ENCODE peak calls at places on chromosomes 12 and 14, in four cellular contexts. W, P, I and Z are unnamed samples. For H3K4me1, the result is how much of the 10 kb centered on the place peaks cover.

GRCh38 chr14:47259796-47260195 is 415.6 kb downstream of the MDGA2 start:
- DNase-seq in I (no peak), W (no peak), P (no peak), Z (no peak)

GRCh38 chr12:48981757-48982157 is 3.6 kb downstream of the WNT1 start:
- DNase-seq in I (no peak), P (no peak), W (no peak), Z (no peak)

GRCh38 chr14:74085047-74085637 is 386 bp downstream of the LIN52 start:
- DNase-seq in P (no peak), W (peak), I (peak), Z (no peak)

GRCh38 chr14:55399912-55400311 is 11.7 kb downstream of the ATG14 start:
- DNase-seq in P (no peak), I (peak), W (no peak), Z (no peak)

GRCh38 chr14:49893309-49894213 is 679 bp downstream of the ARF6 start:
- DNase-seq in I (no peak), W (peak), P (peak), Z (peak)

GRCh38 chr12:57613427-57614109 is 2.3 kb downstream of the ARHGEF25 start:
- DNase-seq in P (peak), I (no peak), W (no peak), Z (peak)

GRCh38 chr14:55814873-55815272 is 234.9 kb downstream of the KTN1 start:
- DNase-seq in W (no peak), I (peak), P (no peak), Z (no peak)

GRCh38 chr14:104395276-104395675 is 184.3 kb upstream of the C14orf180 start:
- DNase-seq in W (no peak), I (no peak), P (peak), Z (no peak)

GRCh38 chr12:76259660-76260389 is 88.4 kb downstream of the BBS10 start:
- DNase-seq in P (no peak), I (peak), W (no peak), Z (no peak)

GRCh38 chr12:113368331-113368730 is 9.9 kb downstream of the PLBD2 start:
- DNase-seq in I (no peak), W (no peak), P (no peak), Z (no peak)

GRCh38 chr14:69625299-69626131 is 14.1 kb downstream of the SUSD6 start:
- DNase-seq in P (peak), I (peak), W (no peak), Z (peak)

GRCh38 chr14:65151329-65152010 is 49.2 kb upstream of the MAX start:
- DNase-seq in P (no peak), I (no peak), W (no peak), Z (no peak)

GRCh38 chr12:21891763-21892217 is 49.4 kb downstream of the ABCC9 start:
- DNase-seq in W (no peak), P (peak), I (no peak), Z (peak)

GRCh38 chr14:96481731-96482314 is 20.4 kb upstream of the PAPOLA start:
- DNase-seq in P (no peak), I (no peak), W (no peak), Z (no peak)

GRCh38 chr12:105843989-105844768 is 294.6 kb downstream of the NUAK1 start:
- DNase-seq in P (peak), I (peak), W (no peak), Z (no peak)

GRCh38 chr14:51653096-51653814 is 1.5 kb downstream of the FRMD6 start:
- DNase-seq in W (peak), P (no peak), I (peak), Z (no peak)

GRCh38 chr14:100192672-100193416 is 33.4 kb upstream of the DEGS2 start:
- DNase-seq in W (peak), P (peak), I (peak), Z (peak)

GRCh38 chr12:57240926-57241555 is 9.9 kb downstream of the STAC3 start:
- DNase-seq in I (no peak), P (peak), W (no peak), Z (no peak)

GRCh38 chr14:104431351-104431928 is 148.1 kb upstream of the C14orf180 start:
- DNase-seq in P (peak), I (no peak), W (no peak), Z (no peak)

GRCh38 chr12:53454710-53455109 is 2.8 kb downstream of the PCBP2 start:
- DNase-seq in P (no peak), I (no peak), W (no peak), Z (no peak)

GRCh38 chr12:103336940-103337339 is 158.8 kb downstream of the C12orf42 start:
- DNase-seq in W (no peak), I (no peak), P (no peak), Z (no peak)

GRCh38 chr12:128986957-128987356 is 133.7 kb downstream of the GLT1D1 start:
- DNase-seq in P (no peak), W (no peak), I (no peak), Z (no peak)

GRCh38 chr12:45598761-45599160 is 130.7 kb upstream of the ARID2 start:
- DNase-seq in I (no peak), W (no peak), P (no peak), Z (no peak)

DNA sequence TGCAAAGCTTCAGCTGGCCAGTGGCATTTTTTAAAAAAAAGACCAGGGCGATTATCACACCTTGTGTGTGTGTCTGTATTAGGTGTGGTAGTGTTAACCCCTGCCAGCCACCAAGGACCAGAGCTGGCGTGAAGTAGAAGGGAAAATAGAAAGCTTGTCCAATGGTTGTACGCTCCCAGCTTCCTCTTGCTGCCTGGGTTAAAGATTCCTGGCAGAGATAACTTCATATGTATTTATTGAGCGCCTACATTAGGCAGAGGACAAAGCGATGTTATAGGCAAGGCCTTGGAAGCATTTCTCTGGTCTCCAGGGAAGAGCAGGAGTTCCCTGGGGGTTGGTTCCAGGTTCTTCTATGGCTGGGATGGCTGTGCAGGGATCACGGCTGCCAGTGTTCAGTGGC is 3.2 kb downstream of the JDP2 start:
- DNase-seq in I (no peak), W (no peak), P (no peak), Z (no peak)
- H3K4me1 ChIP-seq in I (under half), W (under half), P (half or more), Z (under half)

DNA sequence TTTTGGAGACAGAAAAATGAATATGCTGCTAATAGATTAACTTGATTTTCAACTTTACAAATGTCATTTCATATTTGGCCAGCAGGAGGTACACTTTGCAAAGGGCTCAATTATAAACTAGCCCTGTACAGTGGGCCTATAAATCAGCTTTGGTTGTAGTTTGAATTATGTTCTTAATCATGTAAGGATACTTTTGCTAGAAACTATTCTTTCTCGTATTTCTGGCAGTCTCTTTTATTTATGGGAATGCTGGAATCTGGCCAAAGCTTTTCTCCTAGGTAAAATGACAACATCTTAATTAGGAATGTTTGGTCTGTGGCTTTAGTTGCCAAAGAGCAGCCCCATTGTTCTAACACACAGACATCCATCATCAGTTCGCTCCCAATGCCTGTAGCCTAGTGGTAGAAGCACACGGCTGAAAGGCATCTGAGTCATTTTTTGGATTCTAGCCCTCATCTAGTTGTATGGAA is 1322.3 kb upstream of the SEL1L start:
- DNase-seq in W (peak), P (no peak), I (peak), Z (no peak)
- TF ChIP-seq CTCF in W (peak), P (no peak), I (peak), Z (no peak)

DNA sequence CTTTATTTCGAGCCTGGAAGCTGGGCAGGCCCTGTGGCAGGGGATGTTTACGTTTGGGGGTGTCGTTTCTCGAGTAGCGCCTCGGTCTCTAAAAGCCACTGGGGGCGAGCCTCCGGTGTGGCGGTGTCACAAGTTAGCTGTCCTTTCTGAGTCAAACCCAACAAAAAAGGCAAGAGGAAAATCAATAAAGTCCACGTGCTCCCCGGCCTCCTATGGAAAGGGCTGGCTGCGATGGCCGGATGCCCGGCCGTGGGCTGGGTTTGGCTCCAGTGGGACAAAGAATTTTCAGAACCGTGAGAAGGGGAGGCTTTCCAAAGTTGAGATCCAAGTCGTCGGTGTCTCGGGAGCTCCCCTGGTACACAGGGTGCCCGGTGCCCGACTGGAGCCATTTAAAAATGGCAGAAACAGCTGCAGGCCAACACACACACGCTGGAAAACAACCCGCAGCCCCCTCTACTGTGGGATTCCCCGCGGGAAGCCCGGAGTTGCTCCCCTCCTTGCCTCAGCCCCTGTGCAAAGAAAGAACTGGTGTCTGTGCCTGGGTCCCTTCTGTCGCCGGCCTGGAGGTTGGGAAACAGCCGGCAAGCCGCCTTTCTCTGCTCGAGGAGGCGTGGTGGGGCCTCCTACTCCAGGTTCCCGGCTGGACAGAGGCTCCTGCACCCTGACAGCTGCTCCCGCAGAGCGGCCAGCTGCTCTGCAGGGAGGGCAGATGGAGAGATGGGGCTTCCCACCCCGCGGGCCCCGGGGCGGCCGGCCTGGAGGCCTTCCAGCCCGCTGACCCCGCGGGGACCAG is 1.9 kb downstream of the BCL7A start:
- DNase-seq in I (peak), P (no peak), W (peak), Z (peak)
- H3K4me1 ChIP-seq in I (under half), P (under half), W (under half), Z (under half)

GRCh38 chr12:95943231-95943842 is at the start of gene AMDHD1:
- DNase-seq in P (peak), I (peak), W (peak), Z (peak)
- TF ChIP-seq CTCF in P (no peak), I (no peak), W (peak), Z (peak)

GRCh38 chr14:93032301-93032929 is 83.3 kb downstream of the ITPK1 start:
- DNase-seq in W (no peak), P (no peak), I (no peak), Z (no peak)

GRCh38 chr14:93029417-93029816 is 86.3 kb downstream of the ITPK1 start:
- DNase-seq in W (no peak), P (no peak), I (no peak), Z (no peak)

GRCh38 chr14:93029911-93030555 is 85.7 kb downstream of the ITPK1 start:
- DNase-seq in W (no peak), I (no peak), P (no peak), Z (no peak)

GRCh38 chr14:93031505-93032300 is 84.0 kb downstream of the ITPK1 start:
- DNase-seq in P (no peak), I (no peak), W (no peak), Z (no peak)

DNA sequence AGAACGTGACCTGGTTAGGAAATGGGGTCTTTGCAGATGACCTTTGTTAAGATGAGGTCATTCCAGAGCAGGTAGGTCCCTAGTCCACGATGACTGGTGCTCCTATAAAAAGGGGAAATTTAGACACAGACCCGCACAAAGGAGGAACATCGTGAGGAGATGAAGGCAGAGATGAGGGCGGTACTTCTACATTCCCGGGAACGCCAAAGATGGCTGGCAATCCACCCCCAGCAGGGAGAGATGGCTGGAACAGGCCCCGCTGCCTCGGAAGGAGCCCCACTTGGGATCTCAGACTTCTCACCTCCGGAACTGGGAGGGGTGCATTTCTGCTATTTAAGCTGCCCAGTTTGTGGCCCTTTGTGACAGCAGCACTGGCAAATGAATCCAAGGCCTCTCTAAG is 85.0 kb downstream of the ITPK1 start:
- DNase-seq in W (no peak), P (no peak), I (no peak), Z (no peak)
- H3K4me1 ChIP-seq in W (under half), P (under half), I (under half), Z (under half)

GRCh38 chr12:41011939-41012338 is 176.2 kb upstream of the PDZRN4 start:
- DNase-seq in P (no peak), W (no peak), I (no peak), Z (no peak)
- TF ChIP-seq CTCF in P (no peak), W (no peak), I (no peak), Z (no peak)

DNA sequence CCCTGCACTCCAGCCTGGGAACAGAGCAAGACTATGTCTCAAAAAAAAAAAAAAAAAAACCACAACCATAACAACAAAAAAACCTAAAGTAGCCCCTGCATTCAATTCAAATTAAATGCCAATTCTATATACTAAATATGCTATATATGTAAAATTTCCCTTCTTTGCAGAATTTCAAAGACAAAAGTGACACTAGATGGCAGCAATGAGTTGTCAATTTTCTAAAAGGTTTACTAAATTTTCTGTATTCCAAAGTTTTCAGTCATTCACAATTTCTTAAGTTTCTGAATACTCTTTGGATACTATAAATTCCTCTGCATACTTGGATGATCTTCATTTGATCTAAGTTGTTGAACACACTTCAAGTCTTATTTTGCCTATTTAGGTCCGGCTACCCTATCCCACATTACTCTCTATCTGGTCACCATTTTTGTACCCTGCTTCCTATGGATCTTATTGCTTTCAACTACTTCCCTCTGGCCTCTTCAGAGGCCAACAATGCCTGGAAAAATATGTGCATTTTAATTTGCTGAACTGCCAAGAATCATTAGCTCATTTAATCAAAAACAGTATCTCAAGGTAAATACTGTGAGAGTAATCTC is 27.9 kb downstream of the HNRNPC start:
- DNase-seq in P (no peak), W (no peak), I (no peak), Z (no peak)
- H3K4me1 ChIP-seq in P (under half), W (under half), I (under half), Z (under half)

DNA sequence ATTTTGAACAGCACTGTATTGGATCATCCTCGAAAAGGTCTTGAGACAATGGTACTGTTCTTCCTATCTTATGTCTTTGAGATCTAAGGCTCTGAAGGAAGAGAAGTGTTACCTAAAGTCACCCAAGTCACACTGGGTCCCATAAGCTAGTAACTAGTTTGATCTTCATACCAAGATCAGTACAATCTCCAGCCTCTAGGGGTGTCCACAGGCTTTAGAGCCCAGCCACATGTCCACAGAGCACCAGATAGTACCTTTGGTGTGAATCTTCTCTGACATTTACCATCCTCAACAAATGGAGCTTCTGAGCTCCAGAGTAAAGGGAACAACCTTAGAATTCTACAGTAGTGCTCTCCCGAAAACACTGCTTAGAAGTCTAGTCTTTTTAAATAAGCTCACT is 78.7 kb downstream of the KSR2 start:
- DNase-seq in P (no peak), W (no peak), I (no peak), Z (no peak)
- TF ChIP-seq CTCF in P (no peak), W (no peak), I (no peak), Z (no peak)